ENCODE peak calls at places on chromosomes 1 and 21, in eight cellular contexts. X, S, Z, J, P, V, T and E are unnamed samples.

GRCh38 chr1:119613769-119614358 is 34.2 kb downstream of the ZNF697 start:
- DNase-seq in X (peak; percentile 86), S (peak; percentile 71), Z (peak; percentile 67), P (peak; percentile 82), V (peak; percentile 86), J (peak; percentile 90), T (peak; percentile 90), E (peak; percentile 68)

GRCh38 chr1:19045898-19046889 is 89.7 kb upstream of the IFFO2 start:
- DNase-seq in T (no peak), S (no peak), J (no peak), V (no peak), P (no peak), X (no peak), Z (no peak), E (no peak)

GRCh38 chr21:34526236-34526617 is 14.2 kb upstream of the KCNE1 start:
- DNase-seq in P (no peak), J (peak; percentile 13), T (no peak), X (no peak), S (no peak), Z (no peak), V (no peak), E (no peak)

GRCh38 chr1:2216767-2217058 is 11.4 kb upstream of the SKI start:
- DNase-seq in X (no peak), T (no peak), S (no peak), J (no peak), P (no peak), Z (no peak), V (peak; percentile 41), E (no peak)

GRCh38 chr1:32744063-32744410 is 41.5 kb upstream of the SYNC start:
- DNase-seq in S (no peak), J (no peak), T (no peak), P (no peak), V (no peak), Z (no peak), X (no peak), E (no peak)

GRCh38 chr1:201140941-201141260 is 13.4 kb downstream of the TMEM9 start:
- DNase-seq in V (no peak), P (no peak), X (no peak), J (no peak), Z (no peak), S (no peak), T (no peak), E (no peak)

GRCh38 chr1:153939476-153939875 is 7.0 kb downstream of the DENND4B start:
- DNase-seq in Z (no peak), S (no peak), J (no peak), V (no peak), X (no peak), P (no peak), T (no peak), E (no peak)

GRCh38 chr1:47548188-47548587 is 110.3 kb downstream of the FOXD2 start:
- DNase-seq in V (no peak), P (no peak), Z (no peak), T (no peak), J (no peak), X (peak; percentile 12), S (no peak), E (no peak)

GRCh38 chr1:241357366-241358305 is 631 bp upstream of the RGS7 start:
- DNase-seq in P (peak; percentile 0), J (no peak), X (peak; percentile 52), T (peak; percentile 9), Z (no peak), V (no peak), S (no peak), E (no peak)

GRCh38 chr1:21022279-21023040 is 154.2 kb downstream of the EIF4G3 start:
- DNase-seq in V (peak; percentile 66), S (peak; percentile 62), X (peak; percentile 96), P (peak; percentile 99), Z (peak; percentile 88), T (no peak), J (peak; percentile 97), E (peak; percentile 11)

GRCh38 chr1:109995536-109995935 is 11.0 kb downstream of the AHCYL1 start:
- DNase-seq in P (no peak), X (no peak), T (no peak), S (no peak), V (no peak), J (no peak), Z (no peak), E (no peak)

GRCh38 chr21:43287111-43287973 is 118.5 kb downstream of the CRYAA start:
- DNase-seq in P (no peak), X (no peak), T (no peak), S (no peak), Z (peak; percentile 82), J (peak; percentile 87), V (peak; percentile 72), E (no peak)

GRCh38 chr1:109392788-109393580 is 4.7 kb downstream of the SORT1 start:
- DNase-seq in V (no peak), X (peak; percentile 70), T (peak; percentile 27), S (no peak), Z (no peak), P (peak; percentile 71), J (peak; percentile 60), E (no peak)

GRCh38 chr1:170239445-170239844 is 93.7 kb downstream of the NTMT2 start:
- DNase-seq in J (peak; percentile 64), P (no peak), T (no peak), S (no peak), V (no peak), Z (no peak), X (no peak), E (no peak)

GRCh38 chr1:41448831-41449230 is 35.7 kb downstream of the EDN2 start:
- DNase-seq in J (no peak), X (no peak), Z (no peak), S (no peak), V (no peak), P (no peak), T (no peak), E (no peak)

GRCh38 chr1:119093721-119094120 is 46.7 kb downstream of the WARS2 start:
- DNase-seq in X (peak; percentile 50), Z (no peak), J (peak; percentile 7), V (no peak), T (no peak), S (no peak), P (no peak), E (no peak)

GRCh38 chr1:41661428-41662060 is 177.1 kb upstream of the EDN2 start:
- DNase-seq in X (no peak), J (no peak), S (no peak), P (no peak), Z (no peak), T (no peak), V (no peak), E (no peak)

GRCh38 chr1:54275349-54275748 is 75.4 kb downstream of the MRPL37 start:
- DNase-seq in J (peak; percentile 33), X (peak; percentile 68), P (peak; percentile 54), Z (no peak), T (no peak), S (no peak), V (peak; percentile 77), E (no peak)

GRCh38 chr1:39268112-39268581 is 63.7 kb downstream of the MACF1 start:
- DNase-seq in X (peak; percentile 86), S (no peak), J (no peak), Z (peak; percentile 79), T (peak; percentile 22), V (peak; percentile 59), P (peak; percentile 88), E (no peak)